ENCODE peak calls at places on chromosomes 3 and 15, in four cellular contexts. One of them, this sample, is unnamed.

GRCh38 chr15:71254503-71254902 is 139.2 kb downstream of the THSD4 start:
- DNase-seq in K562: no peak
- DNase-seq in SK-N-SH: no peak
- DNase-seq in H1: no peak
- DNase-seq in this sample: no peak

GRCh38 chr3:178385280-178385952 is 150.8 kb upstream of the KCNMB2 start:
- DNase-seq in H1: peak
- DNase-seq in K562: peak
- DNase-seq in SK-N-SH: peak
- DNase-seq in this sample: peak

GRCh38 chr3:122322095-122323075 is 2.7 kb upstream of the CSTA start:
- DNase-seq in K562: no peak
- DNase-seq in H1: no peak
- DNase-seq in SK-N-SH: no peak
- DNase-seq in this sample: no peak

GRCh38 chr3:46368569-46368968 is 2.2 kb upstream of the CCR5 start:
- DNase-seq in SK-N-SH: peak
- DNase-seq in K562: no peak
- DNase-seq in H1: peak
- DNase-seq in this sample: no peak

GRCh38 chr15:101206173-101206572 is 45.7 kb downstream of the CHSY1 start:
- DNase-seq in K562: no peak
- DNase-seq in H1: no peak
- DNase-seq in SK-N-SH: no peak
- DNase-seq in this sample: no peak

GRCh38 chr3:83454353-83454752 is 1504.4 kb upstream of the CADM2 start:
- DNase-seq in H1: no peak
- DNase-seq in SK-N-SH: no peak
- DNase-seq in K562: no peak
- DNase-seq in this sample: no peak

GRCh38 chr3:29291982-29292363 is 11.1 kb downstream of the RBMS3 start:
- DNase-seq in K562: no peak
- DNase-seq in H1: no peak
- DNase-seq in SK-N-SH: no peak
- DNase-seq in this sample: no peak

GRCh38 chr3:194262345-194263305 is 88.5 kb downstream of the CPN2 start:
- DNase-seq in H1: no peak
- DNase-seq in SK-N-SH: no peak
- DNase-seq in K562: no peak
- DNase-seq in this sample: no peak

GRCh38 chr3:71702131-71703024 is 22.8 kb downstream of the EIF4E3 start:
- DNase-seq in K562: no peak
- DNase-seq in H1: no peak
- DNase-seq in SK-N-SH: no peak
- DNase-seq in this sample: no peak

GRCh38 chr15:77144492-77145070 is 73.7 kb upstream of the TSPAN3 start:
- DNase-seq in SK-N-SH: no peak
- DNase-seq in K562: no peak
- DNase-seq in H1: no peak
- DNase-seq in this sample: no peak

GRCh38 chr15:54029076-54029475 is 50.8 kb downstream of the UNC13C start:
- DNase-seq in K562: no peak
- DNase-seq in SK-N-SH: no peak
- DNase-seq in H1: no peak
- DNase-seq in this sample: no peak

GRCh38 chr15:54032066-54032465 is 53.8 kb downstream of the UNC13C start:
- DNase-seq in H1: no peak
- DNase-seq in K562: no peak
- DNase-seq in SK-N-SH: no peak
- DNase-seq in this sample: no peak

GRCh38 chr15:54035616-54036015 is 57.4 kb downstream of the UNC13C start:
- DNase-seq in K562: no peak
- DNase-seq in SK-N-SH: no peak
- DNase-seq in H1: no peak
- DNase-seq in this sample: no peak

GRCh38 chr15:54033954-54034458 is 55.8 kb downstream of the UNC13C start:
- DNase-seq in K562: no peak
- DNase-seq in H1: no peak
- DNase-seq in SK-N-SH: no peak
- DNase-seq in this sample: no peak
- TF ChIP-seq JUND in K562: no peak
- TF ChIP-seq JUND in H1: no peak
- TF ChIP-seq JUND in SK-N-SH: no peak
- TF ChIP-seq JUND in this sample: no peak

GRCh38 chr15:61835476-61836106 is 224.7 kb downstream of the VPS13C start:
- DNase-seq in SK-N-SH: peak
- DNase-seq in K562: peak
- DNase-seq in H1: peak
- DNase-seq in this sample: peak
- TF ChIP-seq JUND in SK-N-SH: no peak
- TF ChIP-seq JUND in K562: peak
- TF ChIP-seq JUND in H1: no peak
- TF ChIP-seq JUND in this sample: no peak

GRCh38 chr3:177089901-177090300 is 107.4 kb downstream of the TBL1XR1 start:
- DNase-seq in K562: no peak
- DNase-seq in H1: no peak
- DNase-seq in SK-N-SH: no peak
- DNase-seq in this sample: no peak
- TF ChIP-seq JUND in K562: no peak
- TF ChIP-seq JUND in H1: no peak
- TF ChIP-seq JUND in SK-N-SH: no peak
- TF ChIP-seq JUND in this sample: no peak

DNA sequence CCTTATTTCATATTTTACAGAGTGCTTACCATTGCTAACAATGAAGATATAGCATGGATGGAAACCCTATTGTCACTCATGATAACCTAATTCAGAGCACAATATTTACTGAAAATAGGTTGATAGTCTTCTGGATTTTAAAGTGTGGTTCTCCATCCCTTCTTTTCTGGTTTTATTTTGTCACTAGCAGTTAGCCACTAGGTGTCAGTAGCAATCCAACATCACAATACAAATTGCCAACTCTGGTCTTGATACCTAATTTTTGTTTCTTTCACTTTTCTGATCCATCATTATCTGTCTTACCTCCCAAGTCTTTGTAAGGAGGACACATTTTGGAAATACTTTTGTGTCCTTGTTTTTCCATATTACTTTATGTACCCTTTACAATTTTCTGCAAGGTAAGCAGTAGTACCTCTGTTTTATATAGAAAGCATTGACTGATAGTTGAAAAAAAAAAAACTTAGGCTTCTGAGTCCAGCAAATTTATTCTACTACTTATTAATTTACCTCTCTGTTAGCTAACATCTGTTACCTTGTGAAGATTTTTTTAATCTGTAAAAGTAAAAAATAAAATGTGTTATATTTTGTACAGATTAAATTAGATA is 28.3 kb upstream of the CRYBG3 start:
- DNase-seq in SK-N-SH: peak
- DNase-seq in H1: no peak
- DNase-seq in K562: no peak
- DNase-seq in this sample: peak
- TF ChIP-seq JUND in SK-N-SH: no peak
- TF ChIP-seq JUND in H1: no peak
- TF ChIP-seq JUND in K562: no peak
- TF ChIP-seq JUND in this sample: no peak

This sample was measured in T47D.